ENCODE peak calls at places on chromosomes 12 and 14, in eight cellular contexts. O, X, I, M, B, R, Z and E are unnamed samples.
A peak's percentile ranks its signal among the peaks of the same experiment; 100 is the strongest.

GRCh38 chr14:102930753-102931579 is 8.5 kb downstream of the AMN start:
- DNase-seq in Z (no peak), R (peak; percentile 22), B (no peak), M (peak; percentile 62), X (no peak), O (no peak), I (peak; percentile 83), E (no peak)

GRCh38 chr12:105205322-105206048 is 30.5 kb downstream of the APPL2 start:
- DNase-seq in B (no peak), M (no peak), O (no peak), I (no peak), X (no peak), R (no peak), Z (no peak), E (no peak)

GRCh38 chr14:88477513-88478250 is 77.1 kb downstream of the PTPN21 start:
- DNase-seq in M (no peak), I (no peak), O (no peak), B (no peak), X (no peak), R (peak; percentile 68), Z (no peak), E (no peak)

GRCh38 chr12:120460157-120460556 is 9.4 kb downstream of the SRSF9 start:
- DNase-seq in B (no peak), M (no peak), Z (no peak), O (no peak), I (no peak), R (no peak), X (no peak), E (no peak)

GRCh38 chr12:52188658-52189057 is 3.2 kb downstream of the KRT80 start:
- DNase-seq in X (no peak), Z (no peak), I (no peak), M (no peak), O (no peak), B (no peak), R (no peak), E (no peak)

GRCh38 chr12:65098364-65098763 is 22.7 kb downstream of the WIF1 start:
- DNase-seq in X (no peak), I (no peak), B (no peak), Z (no peak), R (no peak), M (peak; percentile 37), O (no peak), E (no peak)

GRCh38 chr12:124053855-124054254 is 80.8 kb downstream of the ZNF664 start:
- DNase-seq in M (peak; percentile 32), I (no peak), R (peak; percentile 81), Z (no peak), O (peak; percentile 45), X (no peak), B (peak; percentile 56), E (no peak)

GRCh38 chr12:119302334-119303132 is 32.0 kb upstream of the CCDC60 start:
- DNase-seq in B (no peak), M (no peak), R (no peak), O (no peak), I (no peak), Z (no peak), X (peak; percentile 3), E (no peak)

GRCh38 chr12:52687527-52688385 is 7.5 kb upstream of the KRT1 start:
- DNase-seq in X (no peak), R (no peak), Z (no peak), B (no peak), I (no peak), O (no peak), M (peak; percentile 80), E (no peak)

GRCh38 chr12:32053881-32054624 is 52.6 kb upstream of the BICD1 start:
- DNase-seq in R (peak; percentile 52), X (no peak), M (no peak), B (no peak), I (peak; percentile 51), O (no peak), Z (no peak), E (no peak)

GRCh38 chr12:42609605-42610004 is 20.1 kb upstream of the PRICKLE1 start:
- DNase-seq in I (peak; percentile 49), X (no peak), R (peak; percentile 39), O (no peak), M (peak; percentile 43), B (no peak), Z (no peak), E (no peak)

GRCh38 chr12:62248873-62249272 is 11.3 kb upstream of the USP15 start:
- DNase-seq in M (peak; percentile 10), B (no peak), Z (no peak), X (no peak), R (peak; percentile 97), O (no peak), I (peak; percentile 23), E (no peak)

GRCh38 chr12:9724023-9724422 is 8.9 kb downstream of the CLECL1 start:
- DNase-seq in B (no peak), I (no peak), Z (no peak), M (no peak), X (no peak), R (no peak), O (no peak), E (no peak)

GRCh38 chr14:36619853-36620252 is 37.4 kb upstream of the NKX2-8 start:
- DNase-seq in B (no peak), I (peak; percentile 71), M (peak; percentile 74), X (no peak), R (no peak), O (no peak), Z (no peak), E (no peak)

GRCh38 chr14:60724080-60724618 is at the start of gene SIX4:
- DNase-seq in Z (no peak), M (peak; percentile 98), O (peak; percentile 80), X (no peak), I (peak; percentile 86), R (peak; percentile 71), B (peak; percentile 70), E (peak; percentile 54)